ENCODE peak calls at places on chromosomes 7 and 10, in nine cellular contexts. S is ovary, V is astrocyte of the spinal cord, W is brain microvascular endothelial cell, F is upper lobe of right lung, Y is fibroblast of mammary gland, A is fibroblast of pulmonary artery, X is K562, K is cardiac muscle cell. H is an unnamed sample.

GRCh38 chr7:152505606-152506005 is 69.8 kb upstream of the KMT2C start:
- DNase-seq in K (no peak), X (no peak), V (no peak), F (no peak), S (no peak), A (no peak), W (no peak), Y (no peak), H (no peak)

GRCh38 chr10:71086439-71087080 is 125.8 kb upstream of the UNC5B start:
- DNase-seq in A (no peak), K (no peak), F (peak), Y (no peak), W (no peak), X (no peak), S (no peak), V (no peak), H (no peak)

GRCh38 chr10:116138897-116139296 is 134.1 kb downstream of the GFRA1 start:
- DNase-seq in K (no peak), W (no peak), Y (no peak), A (no peak), X (no peak), S (no peak), V (no peak), F (no peak), H (no peak)

GRCh38 chr7:137480401-137480800 is 136.9 kb upstream of the PTN start:
- DNase-seq in K (no peak), S (no peak), Y (no peak), F (no peak), W (no peak), V (no peak), A (no peak), X (no peak), H (no peak)

GRCh38 chr7:37007319-37007718 is 283.0 kb upstream of the AOAH start:
- DNase-seq in W (no peak), S (no peak), A (no peak), V (no peak), F (no peak), Y (no peak), K (no peak), X (no peak), H (no peak)

GRCh38 chr10:31912289-31912688 is 16.3 kb downstream of the ARHGAP12 start:
- DNase-seq in X (peak), Y (peak), V (peak), K (no peak), S (no peak), W (no peak), A (no peak), F (no peak), H (no peak)

GRCh38 chr10:57925045-57925444 is 342.6 kb downstream of the IPMK start:
- DNase-seq in X (no peak), K (no peak), S (no peak), V (no peak), W (no peak), F (no peak), Y (no peak), A (no peak), H (no peak)

GRCh38 chr10:80660736-80661135 is 123.0 kb downstream of the SH2D4B start:
- DNase-seq in X (no peak), F (no peak), Y (no peak), K (no peak), V (no peak), S (no peak), W (no peak), A (no peak), H (no peak)

GRCh38 chr7:47215049-47215448 is 366.9 kb downstream of the TNS3 start:
- DNase-seq in V (no peak), S (no peak), K (no peak), F (no peak), W (no peak), Y (no peak), A (no peak), X (no peak), H (no peak)

GRCh38 chr7:23696916-23697441 is 13.0 kb upstream of the STK31 start:
- DNase-seq in X (peak), S (no peak), W (peak), F (peak), Y (peak), V (peak), A (peak), K (peak), H (no peak)

GRCh38 chr10:35934637-35934995 is 292.5 kb upstream of the FZD8 start:
- DNase-seq in K (no peak), Y (no peak), W (no peak), A (no peak), S (no peak), F (no peak), X (no peak), V (no peak), H (peak)

GRCh38 chr7:5564894-5565293 is 141.3 kb upstream of the TNRC18 start:
- DNase-seq in K (no peak), A (no peak), F (no peak), X (no peak), Y (no peak), V (no peak), W (no peak), S (no peak), H (no peak)

GRCh38 chr7:29445736-29446135 is 117.9 kb upstream of the PRR15 start:
- DNase-seq in Y (no peak), V (no peak), K (no peak), A (no peak), W (no peak), F (no peak), X (no peak), S (no peak), H (no peak)

GRCh38 chr10:24762966-24763623 is 39.4 kb upstream of the ARHGAP21 start:
- DNase-seq in S (no peak), W (peak), X (no peak), Y (no peak), A (peak), K (peak), V (peak), F (no peak), H (peak)

GRCh38 chr10:74932648-74933047 is 106.2 kb downstream of the KAT6B start:
- DNase-seq in V (no peak), S (peak), K (no peak), W (no peak), F (no peak), A (no peak), Y (peak), X (no peak), H (no peak)

GRCh38 chr10:47225928-47226645 is 73.9 kb upstream of the GDF10 start:
- DNase-seq in A (no peak), Y (no peak), K (no peak), V (no peak), S (no peak), W (no peak), F (no peak), X (no peak), H (no peak)

GRCh38 chr10:12961416-12961815 is 40.1 kb downstream of the CCDC3 start:
- DNase-seq in A (no peak), S (no peak), W (no peak), K (no peak), V (no peak), Y (no peak), X (no peak), F (no peak), H (no peak)

GRCh38 chr7:122884186-122884585 is 2.1 kb downstream of the CADPS2 start:
- DNase-seq in S (no peak), Y (no peak), A (no peak), W (no peak), F (no peak), V (no peak), K (no peak), X (no peak), H (no peak)

GRCh38 chr7:102103027-102103372 is 183.7 kb upstream of the SH2B2 start:
- DNase-seq in K (no peak), A (no peak), F (no peak), V (no peak), X (no peak), Y (no peak), W (no peak), S (peak), H (no peak)

GRCh38 chr7:36775061-36775631 is 50.9 kb upstream of the AOAH start:
- DNase-seq in X (no peak), W (no peak), F (no peak), Y (no peak), S (no peak), A (no peak), K (no peak), V (no peak), H (no peak)

GRCh38 chr10:79446451-79447020 is 1.1 kb upstream of the ZCCHC24 start:
- DNase-seq in V (no peak), W (no peak), Y (peak), S (peak), F (peak), K (peak), A (peak), X (peak), H (no peak)

GRCh38 chr7:141891338-141891737 is 24.9 kb upstream of the OR9A4 start:
- DNase-seq in V (no peak), F (no peak), Y (no peak), W (no peak), A (no peak), S (no peak), K (no peak), X (no peak), H (no peak)

GRCh38 chr10:125094826-125095225 is 65.5 kb downstream of the CTBP2 start:
- DNase-seq in W (no peak), V (no peak), S (peak), K (no peak), F (peak), X (no peak), Y (peak), A (no peak), H (no peak)

GRCh38 chr7:32868116-32868515 is 23.4 kb downstream of the KBTBD2 start:
- DNase-seq in Y (no peak), F (no peak), X (no peak), K (no peak), A (no peak), V (no peak), W (no peak), S (no peak), H (no peak)

GRCh38 chr10:21533577-21534475 is at the start of gene MLLT10:
- DNase-seq in Y (peak), F (peak), K (peak), X (peak), V (peak), W (peak), S (peak), A (peak), H (peak)

GRCh38 chr10:85619832-85620231 is 746.8 kb downstream of the GRID1 start:
- DNase-seq in W (no peak), V (no peak), K (no peak), A (no peak), F (no peak), Y (no peak), X (no peak), S (no peak), H (no peak)

DNA sequence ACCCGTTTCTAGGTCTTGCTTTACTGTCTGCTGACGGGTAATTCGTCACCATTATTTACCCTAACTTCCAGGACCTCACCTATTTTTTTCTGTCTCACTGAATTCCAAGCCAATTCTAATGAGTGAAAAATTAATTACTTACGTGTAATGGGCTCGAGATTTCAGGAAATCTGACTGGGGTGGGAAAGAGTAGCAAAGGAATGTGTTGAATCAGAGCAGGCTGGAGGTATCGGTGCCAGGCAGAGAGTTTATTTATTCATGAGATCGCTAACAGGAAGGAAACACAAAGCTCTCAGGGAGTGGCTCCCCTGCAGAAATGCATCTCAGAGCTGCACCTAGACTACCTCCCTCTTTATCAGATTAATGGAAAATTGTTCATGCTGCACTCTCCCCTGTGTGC is 4.0 kb upstream of the DIP2C start:
- DNase-seq in K (no peak), S (no peak), F (no peak), Y (no peak), V (no peak), W (no peak), X (no peak), A (no peak), H (no peak)
- H3K4me3 ChIP-seq in K (no peak), S (no peak), F (no peak), Y (no peak), V (no peak), W (no peak), X (no peak), A (no peak), H (no peak)

DNA sequence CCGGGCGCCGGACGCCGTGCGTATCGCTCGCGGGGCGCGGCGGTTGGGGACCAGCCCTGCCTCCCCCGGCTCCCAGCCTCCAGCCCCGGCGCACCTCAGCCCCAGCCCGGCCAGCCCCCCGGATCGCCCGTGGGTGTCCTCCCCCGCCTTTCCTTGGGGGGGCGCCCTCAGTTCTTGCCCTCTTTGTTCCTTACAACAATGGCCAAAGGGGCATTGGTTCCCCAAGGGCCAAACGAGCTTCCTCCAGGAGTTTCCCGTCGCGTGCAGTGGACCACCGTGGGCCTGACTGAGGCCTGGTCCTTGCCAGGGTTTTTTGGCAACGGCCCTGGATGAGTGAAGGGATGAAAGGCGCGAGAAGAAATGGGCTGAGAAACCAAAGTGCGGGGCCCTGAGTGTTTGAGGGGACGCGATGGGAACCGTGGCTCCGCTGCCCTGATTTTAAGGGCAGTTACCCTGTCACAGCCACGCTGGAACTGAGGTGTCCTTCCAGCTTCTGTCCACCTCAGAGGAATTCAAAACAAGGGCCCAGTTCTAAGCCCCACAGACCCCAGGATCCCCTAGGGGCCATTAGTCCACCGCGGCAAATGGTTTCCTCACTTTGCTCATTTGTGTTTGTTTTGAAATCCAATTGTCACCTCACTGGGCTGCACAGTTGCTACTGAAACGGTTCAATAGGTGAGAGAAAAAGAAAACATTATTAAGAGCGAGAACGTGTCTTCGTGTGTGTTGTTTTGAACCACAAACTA is 1.4 kb downstream of the MACROH2A2 start:
- DNase-seq in A (peak), K (peak), V (no peak), S (peak), W (no peak), F (peak), Y (peak), X (no peak), H (no peak)
- TF ChIP-seq CTCF in A (peak), K (peak), V (peak), S (no peak), W (peak), F (peak), Y (peak), X (peak), H (peak)

GRCh38 chr7:82443801-82444219 is 233 bp upstream of the CACNA2D1 start:
- DNase-seq in V (peak), K (peak), A (peak), S (peak), W (peak), F (peak), X (no peak), Y (peak), H (peak)

GRCh38 chr7:82442492-82443043 is 1.0 kb downstream of the CACNA2D1 start:
- DNase-seq in A (peak), K (peak), S (peak), F (no peak), X (no peak), V (peak), Y (peak), W (peak), H (no peak)

GRCh38 chr7:82443044-82443800 is at the start of gene CACNA2D1:
- DNase-seq in F (peak), Y (peak), S (peak), W (no peak), V (peak), K (peak), A (no peak), X (no peak), H (no peak)

GRCh38 chr7:82444220-82445049 is 858 bp upstream of the CACNA2D1 start:
- DNase-seq in F (peak), V (no peak), K (peak), A (peak), X (no peak), W (no peak), S (no peak), Y (no peak), H (no peak)

GRCh38 chr7:82441916-82442478 is 1.6 kb downstream of the CACNA2D1 start:
- DNase-seq in S (no peak), F (no peak), A (peak), Y (peak), X (no peak), V (peak), K (no peak), W (no peak), H (no peak)
- H3K4me3 ChIP-seq in S (peak), F (peak), A (peak), Y (peak), X (no peak), V (peak), K (peak), W (peak), H (peak)

DNA sequence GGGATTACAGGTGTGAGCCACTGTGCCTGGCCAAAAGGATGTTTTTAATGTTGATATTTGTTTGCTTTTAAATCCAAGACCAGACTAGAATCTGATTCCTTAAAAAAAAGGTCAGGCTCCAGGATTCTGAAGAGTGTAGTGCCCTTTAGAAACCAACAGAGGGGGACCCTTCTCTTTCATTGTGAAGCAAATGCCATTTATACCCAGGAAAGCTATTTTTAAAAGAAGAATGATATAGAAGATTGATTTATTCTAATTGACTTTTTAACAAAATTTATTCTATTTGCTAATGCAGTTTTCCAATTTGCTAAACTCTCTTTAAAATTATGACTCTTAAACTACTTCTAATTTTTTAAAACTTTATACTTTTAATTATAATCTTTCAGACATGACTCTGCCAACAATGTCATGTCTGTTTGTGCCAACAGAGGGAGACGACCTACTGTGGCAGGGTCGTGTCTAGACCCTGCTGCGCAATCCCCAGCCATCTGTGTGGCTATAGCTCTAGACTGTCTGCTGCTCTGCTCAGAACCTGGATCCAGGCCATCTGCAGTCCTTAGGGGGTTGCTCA is 201.0 kb upstream of the IMMP2L start:
- DNase-seq in V (peak), W (peak), X (peak), S (no peak), A (peak), Y (peak), F (no peak), K (peak), H (peak)
- TF ChIP-seq CTCF in V (peak), W (peak), X (peak), S (no peak), A (peak), Y (peak), F (peak), K (peak), H (peak)

GRCh38 chr7:151247611-151248176 is 800 bp downstream of the SMARCD3 start:
- DNase-seq in V (peak), S (peak), W (no peak), X (peak), F (no peak), Y (no peak), K (peak), A (no peak), H (no peak)
- H3K4me3 ChIP-seq in V (peak), S (peak), W (peak), X (peak), F (peak), Y (peak), K (peak), A (peak), H (peak)

H was measured in astrocyte of the cerebellum.